ENCODE peak calls at places on chromosomes 6 and 20, in nine cellular contexts. F, G, H, E, K, D, J, I and N are unnamed samples.

GRCh38 chr6:5214570-5215052 is 46.1 kb downstream of the LYRM4 start:
- DNase-seq in F (peak), G (no peak), H (peak), E (peak), K (no peak), D (no peak), J (peak), I (no peak), N (peak)

GRCh38 chr6:107704377-107705013 is 119.6 kb downstream of the SCML4 start:
- DNase-seq in F (no peak), G (no peak), H (peak), E (peak), K (no peak), D (no peak), J (no peak), I (no peak), N (no peak)

GRCh38 chr20:4607287-4607713 is 114.4 kb upstream of the PRND start:
- DNase-seq in F (peak), G (peak), H (peak), E (peak), K (no peak), D (peak), J (peak), I (peak), N (no peak)

GRCh38 chr20:57199656-57200405 is 66.6 kb downstream of the BMP7 start:
- DNase-seq in F (no peak), G (no peak), H (no peak), E (no peak), K (no peak), D (no peak), J (no peak), I (no peak), N (no peak)

GRCh38 chr20:13102689-13103088 is 93.9 kb downstream of the SPTLC3 start:
- DNase-seq in F (no peak), G (no peak), H (no peak), E (no peak), K (no peak), D (no peak), J (no peak), I (no peak), N (no peak)

GRCh38 chr6:161344640-161345039 is 70.8 kb upstream of the AGPAT4 start:
- DNase-seq in F (no peak), G (no peak), H (no peak), E (no peak), K (no peak), D (no peak), J (no peak), I (no peak), N (no peak)

GRCh38 chr6:148492654-148493290 is 150.1 kb downstream of the SASH1 start:
- DNase-seq in F (no peak), G (no peak), H (peak), E (no peak), K (no peak), D (no peak), J (no peak), I (no peak), N (no peak)

GRCh38 chr6:9563996-9564395 is 850.9 kb downstream of the TFAP2A start:
- DNase-seq in F (no peak), G (no peak), H (no peak), E (no peak), K (no peak), D (peak), J (no peak), I (no peak), N (no peak)

GRCh38 chr6:36547646-36548400 is 544 bp upstream of the STK38 start:
- DNase-seq in F (no peak), G (no peak), H (no peak), E (no peak), K (no peak), D (no peak), J (no peak), I (no peak), N (no peak)

GRCh38 chr20:44909872-44910689 is at the start of gene PABPC1L:
- DNase-seq in F (peak), G (peak), H (peak), E (peak), K (no peak), D (no peak), J (peak), I (peak), N (no peak)

GRCh38 chr6:25456249-25456648 is 177.1 kb downstream of the CARMIL1 start:
- DNase-seq in F (no peak), G (no peak), H (peak), E (no peak), K (no peak), D (no peak), J (no peak), I (no peak), N (no peak)
- TF ChIP-seq CTCF in F (no peak), G (no peak), H (no peak), E (no peak), K (no peak), D (no peak), J (no peak), I (no peak), N (no peak)

GRCh38 chr6:46704562-46704961 is 16.9 kb downstream of the TDRD6 start:
- DNase-seq in F (no peak), G (no peak), H (peak), E (peak), K (no peak), D (no peak), J (no peak), I (no peak), N (no peak)
- TF ChIP-seq CTCF in F (peak), G (peak), H (peak), E (no peak), K (no peak), D (no peak), J (peak), I (peak), N (no peak)

DNA sequence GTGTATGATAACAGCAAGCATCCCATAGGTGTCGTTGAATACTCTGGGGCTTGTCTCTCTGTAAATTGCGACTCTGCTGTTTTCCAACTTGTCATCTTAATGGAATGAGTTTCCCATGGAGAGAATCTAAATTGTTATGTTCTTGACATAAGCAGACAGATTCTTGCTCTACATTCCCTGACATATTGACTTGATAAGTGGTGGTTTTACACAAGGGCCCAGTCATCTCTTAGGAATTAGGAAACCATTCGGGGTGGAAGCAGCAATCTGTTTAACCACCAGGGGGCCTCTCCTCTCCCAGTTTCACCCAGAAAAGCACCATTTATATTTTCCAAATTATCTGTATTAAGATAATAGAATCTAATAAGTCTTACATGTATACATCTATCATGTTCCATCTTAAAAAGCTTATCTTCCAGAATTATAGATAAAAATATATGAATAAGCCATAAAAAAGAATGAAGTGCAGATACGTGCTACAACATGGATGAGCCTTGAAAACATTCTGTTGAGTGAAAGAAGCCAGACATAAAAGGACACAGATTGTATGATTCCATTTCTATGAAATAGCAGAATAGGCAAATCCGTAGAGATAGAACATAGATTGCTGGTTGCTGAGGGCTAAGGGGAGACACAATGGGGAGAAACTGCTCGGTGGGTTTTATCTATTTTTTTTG is 23.1 kb upstream of the MROH8 start:
- DNase-seq in F (peak), G (peak), H (peak), E (peak), K (no peak), D (peak), J (peak), I (no peak), N (no peak)
- TF ChIP-seq CTCF in F (peak), G (peak), H (peak), E (peak), K (peak), D (peak), J (peak), I (peak), N (peak)

GRCh38 chr6:3206339-3207015 is 21.0 kb downstream of the TUBB2B start:
- DNase-seq in F (no peak), G (no peak), H (no peak), E (no peak), K (no peak), D (no peak), J (no peak), I (no peak), N (no peak)
- TF ChIP-seq CTCF in F (no peak), G (no peak), H (no peak), E (peak), K (no peak), D (no peak), J (no peak), I (no peak), N (no peak)

DNA sequence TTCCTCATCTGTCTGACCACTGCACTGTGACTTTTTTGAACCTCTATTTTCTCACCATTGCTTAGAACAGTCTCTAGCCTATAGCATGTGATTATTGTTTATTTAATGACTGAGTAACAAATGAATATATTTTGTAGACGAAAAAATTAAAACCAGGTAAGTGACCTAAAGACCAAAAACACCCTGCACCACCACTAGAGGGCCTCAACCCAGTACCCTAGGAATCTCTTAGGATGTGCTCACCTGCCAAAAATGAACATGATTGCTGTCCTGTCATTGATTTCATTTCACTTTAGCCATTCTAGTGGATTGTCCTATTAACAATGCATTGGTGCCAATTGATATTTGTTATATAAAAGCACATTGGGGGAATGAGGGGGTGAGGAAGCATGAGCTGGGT is 199.1 kb downstream of the COL9A1 start:
- DNase-seq in F (no peak), G (no peak), H (peak), E (no peak), K (no peak), D (no peak), J (no peak), I (no peak), N (no peak)
- TF ChIP-seq CTCF in F (no peak), G (no peak), H (peak), E (peak), K (no peak), D (peak), J (peak), I (no peak), N (peak)

GRCh38 chr20:46090095-46090388 is 280 bp upstream of the NCOA5 start:
- DNase-seq in F (no peak), G (no peak), H (no peak), E (peak), K (no peak), D (no peak), J (no peak), I (no peak), N (no peak)
- TF ChIP-seq CTCF in F (no peak), G (no peak), H (no peak), E (no peak), K (no peak), D (no peak), J (no peak), I (no peak), N (no peak)

DNA sequence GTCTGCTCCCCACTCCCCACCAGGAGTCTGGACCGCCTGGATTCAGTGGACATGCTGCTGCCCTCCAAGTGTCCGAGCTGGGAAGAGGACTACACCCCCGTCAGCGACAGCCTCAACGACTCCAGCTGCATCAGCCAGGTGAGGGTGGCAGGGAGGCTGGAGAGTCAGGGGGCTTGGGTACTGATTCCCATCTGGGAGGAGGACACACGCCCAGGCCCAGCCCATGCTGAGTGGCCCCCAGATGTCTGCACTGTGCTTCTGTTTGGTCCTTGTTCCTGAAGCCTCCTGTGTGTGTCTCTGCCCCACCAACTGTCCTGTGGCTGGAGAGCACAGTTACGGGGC is 101.6 kb upstream of the MYL9 start:
- DNase-seq in F (no peak), G (no peak), H (no peak), E (no peak), K (no peak), D (no peak), J (no peak), I (no peak), N (no peak)
- TF ChIP-seq CTCF in F (peak), G (no peak), H (no peak), E (no peak), K (no peak), D (no peak), J (no peak), I (no peak), N (peak)

DNA sequence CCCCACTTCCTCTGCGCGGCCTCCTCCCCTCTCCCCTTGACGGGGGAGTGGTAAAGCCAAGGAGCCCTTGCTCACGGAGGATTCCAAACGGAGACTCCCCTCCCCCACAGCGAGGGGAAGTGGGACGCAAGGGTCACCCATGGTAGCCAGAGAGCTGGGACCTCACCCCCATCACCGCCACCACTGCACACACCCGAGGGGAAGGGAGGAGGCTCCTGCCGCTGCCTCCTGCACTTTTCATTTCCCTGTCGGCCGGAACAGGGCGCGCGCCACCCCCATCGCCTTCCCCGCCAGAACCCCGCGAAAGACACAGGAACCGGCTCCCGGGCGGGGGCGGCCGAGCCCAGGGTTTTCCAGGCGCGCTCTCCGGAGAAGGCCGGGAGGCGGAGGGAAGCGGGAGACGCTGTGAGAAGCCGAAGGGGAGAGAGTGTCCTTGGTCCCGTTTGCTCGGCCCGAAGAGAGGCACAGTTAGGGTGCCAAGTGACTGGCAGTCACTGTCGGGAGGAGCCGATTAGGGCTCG is 789 bp downstream of the CCND3 start:
- DNase-seq in F (peak), G (peak), H (no peak), E (peak), K (peak), D (no peak), J (no peak), I (no peak), N (no peak)
- TF ChIP-seq CTCF in F (no peak), G (no peak), H (no peak), E (no peak), K (no peak), D (no peak), J (no peak), I (no peak), N (peak)